ENCODE peak calls at places on chromosomes 6 and 20, in six cellular contexts. Z is T-cell; O is WTC11; P is activated naive CD4-positive, alpha-beta T cell treated with anti-CD3 and anti-CD28 coated beads for 36 hours; T is activated CD4-positive, CD25-positive, alpha-beta regulatory T cell; E is T-helper 2 cell. Y is an unnamed sample.

GRCh38 chr6:79778794-79779193 is 147.7 kb downstream of the SH3BGRL2 start:
- DNase-seq in O (no peak), P (no peak), E (no peak), Z (no peak), T (no peak), Y (no peak)

GRCh38 chr6:168206681-168207274 is 112.8 kb downstream of the DACT2 start:
- DNase-seq in T (no peak), P (no peak), E (no peak), Z (no peak), O (no peak), Y (no peak)

GRCh38 chr20:44495257-44495656 is 19.6 kb downstream of the TTPAL start:
- DNase-seq in T (no peak), E (no peak), Z (no peak), O (no peak), P (no peak), Y (no peak)

GRCh38 chr20:33685328-33686007 is 717 bp downstream of the E2F1 start:
- DNase-seq in T (no peak), E (peak; percentile 42), Z (no peak), O (peak; percentile 56), P (peak; percentile 82), Y (peak; percentile 64)

GRCh38 chr6:9697263-9697931 is 717.5 kb downstream of the TFAP2A start:
- DNase-seq in O (no peak), Z (no peak), P (no peak), T (no peak), E (no peak), Y (no peak)

GRCh38 chr6:95723638-95724037 is 146.3 kb downstream of the MANEA start:
- DNase-seq in Z (no peak), P (no peak), O (no peak), E (no peak), T (no peak), Y (no peak)

GRCh38 chr6:51203504-51203903 is 384.8 kb downstream of the TFAP2B start:
- DNase-seq in E (no peak), T (no peak), Z (no peak), P (no peak), O (no peak), Y (no peak)

GRCh38 chr6:26400626-26401025 is 1.4 kb upstream of the BTN3A1 start:
- DNase-seq in P (no peak), O (no peak), E (no peak), T (no peak), Z (no peak), Y (no peak)

GRCh38 chr20:10433014-10433622 is 904 bp downstream of the MKKS start:
- DNase-seq in P (no peak), E (no peak), O (no peak), T (no peak), Z (no peak), Y (no peak)

GRCh38 chr6:83221302-83221701 is 28.1 kb downstream of the RWDD2A start:
- DNase-seq in Z (no peak), O (no peak), P (no peak), E (no peak), T (no peak), Y (no peak)

GRCh38 chr20:64069614-64070243 is 6.7 kb downstream of the TCEA2 start:
- DNase-seq in O (peak; percentile 83), T (no peak), Z (no peak), P (no peak), E (no peak), Y (peak; percentile 61)

GRCh38 chr6:148407372-148407771 is 64.7 kb downstream of the SASH1 start:
- DNase-seq in Z (no peak), E (no peak), P (no peak), O (no peak), T (no peak), Y (no peak)

GRCh38 chr20:56249244-56249955 is 868 bp downstream of the MC3R start:
- DNase-seq in O (peak; percentile 17), E (no peak), Z (no peak), P (peak; percentile 52), T (no peak), Y (peak; percentile 1)

GRCh38 chr6:143967861-143968498 is 40.1 kb downstream of the PLAGL1 start:
- DNase-seq in O (no peak), P (no peak), T (no peak), Z (no peak), E (no peak), Y (no peak)

GRCh38 chr6:39568896-39569295 is 156.3 kb downstream of the KIF6 start:
- DNase-seq in T (no peak), P (no peak), O (no peak), Z (no peak), E (no peak), Y (no peak)

GRCh38 chr20:20695250-20695816 is 17.1 kb downstream of the RALGAPA2 start:
- DNase-seq in O (no peak), E (no peak), Z (no peak), T (no peak), P (no peak), Y (no peak)

GRCh38 chr6:3229566-3230274 is 2.3 kb upstream of the TUBB2B start:
- DNase-seq in T (no peak), P (peak; percentile 54), E (no peak), O (peak; percentile 69), Z (no peak), Y (peak; percentile 45)

GRCh38 chr6:35302604-35303218 is 5.1 kb downstream of the DEF6 start:
- DNase-seq in P (peak; percentile 96), E (peak; percentile 78), T (peak; percentile 75), O (peak; percentile 52), Z (peak; percentile 84), Y (no peak)

GRCh38 chr6:29941476-29941875 is 856 bp upstream of the HLA-A start:
- DNase-seq in Z (no peak), E (no peak), T (no peak), P (no peak), O (no peak), Y (no peak)

GRCh38 chr20:18613553-18613952 is 25.7 kb downstream of the DTD1 start:
- DNase-seq in P (no peak), T (no peak), Z (no peak), E (no peak), O (no peak), Y (no peak)

GRCh38 chr20:52482049-52482448 is 290.5 kb upstream of the ZFP64 start:
- DNase-seq in O (no peak), Z (no peak), T (no peak), E (no peak), P (no peak), Y (no peak)

GRCh38 chr6:53014034-53014433 is 18.9 kb upstream of the GSTA4 start:
- DNase-seq in T (no peak), E (no peak), P (no peak), O (no peak), Z (no peak), Y (no peak)

GRCh38 chr6:124679392-124679791 is 282.8 kb upstream of the RNF217 start:
- DNase-seq in O (no peak), E (no peak), T (no peak), Z (no peak), P (no peak), Y (no peak)

GRCh38 chr20:9241232-9241692 is 172.4 kb downstream of the PLCB4 start:
- DNase-seq in O (no peak), T (no peak), P (no peak), Z (no peak), E (no peak), Y (no peak)

GRCh38 chr20:39036851-39037250 is 74.7 kb downstream of the DHX35 start:
- DNase-seq in Z (no peak), O (no peak), P (no peak), T (no peak), E (no peak), Y (no peak)

GRCh38 chr20:8449120-8449519 is 317.1 kb downstream of the PLCB1 start:
- DNase-seq in E (no peak), P (no peak), Z (no peak), O (no peak), T (no peak), Y (no peak)

GRCh38 chr20:10171864-10172751 is 46.5 kb upstream of the SNAP25 start:
- DNase-seq in Z (no peak), O (peak; percentile 51), E (no peak), P (peak; percentile 43), T (no peak), Y (peak; percentile 7)

GRCh38 chr6:83708546-83708969 is 343 bp downstream of the SNAP91 start:
- DNase-seq in T (no peak), Z (no peak), E (no peak), P (no peak), O (peak; percentile 50), Y (peak; percentile 37)

GRCh38 chr6:126182650-126183311 is 157.1 kb upstream of the CENPW start:
- DNase-seq in P (no peak), O (no peak), E (no peak), Z (no peak), T (no peak), Y (no peak)

GRCh38 chr20:19718880-19719279 is 39.2 kb upstream of the RIN2 start:
- DNase-seq in P (no peak), O (no peak), T (no peak), Z (no peak), E (no peak), Y (no peak)

GRCh38 chr6:113694278-113695077 is 162.7 kb upstream of the MARCKS start:
- DNase-seq in P (no peak), Z (no peak), E (no peak), O (no peak), T (no peak), Y (no peak)

GRCh38 chr20:47854687-47855212 is 69.5 kb upstream of the SULF2 start:
- DNase-seq in E (no peak), T (no peak), P (peak; percentile 18), O (peak; percentile 71), Z (no peak), Y (peak; percentile 41)

GRCh38 chr6:1594495-1595200 is 15.1 kb upstream of the FOXC1 start:
- DNase-seq in O (no peak), T (no peak), E (no peak), Z (no peak), P (no peak), Y (no peak)

GRCh38 chr6:96086745-96087144 is 71.0 kb downstream of the FUT9 start:
- DNase-seq in E (no peak), T (no peak), Z (no peak), O (no peak), P (no peak), Y (no peak)

GRCh38 chr6:163943647-163944395 is 529.3 kb downstream of the QKI start:
- DNase-seq in Z (no peak), P (no peak), O (peak; percentile 57), T (no peak), E (no peak), Y (peak; percentile 53)

Y was measured in neural crest cell.